ENCODE peak calls at places on chromosomes 11 and 22, in five cellular contexts. N, H, M, D and K are unnamed samples.
A peak's percentile ranks its signal among the peaks of the same experiment; 100 is the strongest.

GRCh38 chr11:80023416-80023815 is 582.6 kb upstream of the TENM4 start:
- DNase-seq in D (no peak), N (no peak), M (no peak), H (no peak), K (no peak)

GRCh38 chr11:115257286-115258077 is 246.7 kb downstream of the CADM1 start:
- DNase-seq in D (no peak), M (no peak), H (peak; percentile 75), N (no peak), K (no peak)

GRCh38 chr11:102253018-102253775 is 64.1 kb upstream of the BIRC3 start:
- DNase-seq in N (no peak), D (no peak), H (peak; percentile 29), M (no peak), K (no peak)

GRCh38 chr11:8356731-8357504 is 93.2 kb upstream of the LMO1 start:
- DNase-seq in N (peak; percentile 23), D (no peak), M (no peak), H (no peak), K (no peak)

GRCh38 chr11:110287537-110287936 is 8.9 kb downstream of the RDX start:
- DNase-seq in H (no peak), M (no peak), N (no peak), D (no peak), K (no peak)

GRCh38 chr22:25518000-25518663 is 46.3 kb upstream of the GRK3 start:
- DNase-seq in N (no peak), H (no peak), D (no peak), M (no peak), K (no peak)

GRCh38 chr11:64925536-64926449 is 1.3 kb downstream of the PPP2R5B start:
- DNase-seq in M (no peak), H (no peak), N (no peak), D (no peak), K (no peak)

GRCh38 chr22:29206372-29207230 is 905 bp downstream of the EMID1 start:
- DNase-seq in M (no peak), H (no peak), N (no peak), D (no peak), K (no peak)

GRCh38 chr22:34975721-34976120 is 90.2 kb upstream of the ISX start:
- DNase-seq in M (no peak), H (peak; percentile 60), D (no peak), N (no peak), K (no peak)

GRCh38 chr11:93591247-93591898 is 48.2 kb upstream of the SMCO4 start:
- DNase-seq in H (no peak), D (peak; percentile 19), N (peak; percentile 7), M (no peak), K (no peak)

GRCh38 chr11:77065878-77066228 is 918 bp upstream of the CAPN5 start:
- DNase-seq in N (peak; percentile 86), H (peak; percentile 42), M (peak; percentile 41), D (no peak), K (no peak)

GRCh38 chr22:24190159-24190540 is 8.9 kb downstream of the SUSD2 start:
- DNase-seq in N (no peak), H (no peak), D (no peak), M (no peak), K (no peak)
- TF ChIP-seq CTCF in N (no peak), H (no peak), D (no peak), M (no peak), K (no peak)

GRCh38 chr22:38108561-38109319 is 1.7 kb downstream of the BAIAP2L2 start:
- DNase-seq in H (no peak), D (no peak), M (no peak), N (no peak), K (no peak)
- TF ChIP-seq CTCF in H (no peak), D (no peak), M (no peak), N (no peak), K (no peak)

GRCh38 chr11:60318726-60319125 is 8.3 kb upstream of the MS4A6E start:
- DNase-seq in M (no peak), D (no peak), H (no peak), N (no peak), K (no peak)

GRCh38 chr11:60315866-60316265 is 11.2 kb upstream of the MS4A6E start:
- DNase-seq in D (no peak), H (no peak), N (no peak), M (no peak), K (no peak)

GRCh38 chr11:60326955-60327354 is at the start of gene MS4A6E:
- DNase-seq in M (no peak), H (no peak), N (no peak), D (no peak), K (no peak)

GRCh38 chr11:60316317-60316716 is 10.7 kb upstream of the MS4A6E start:
- DNase-seq in M (no peak), N (no peak), D (no peak), H (no peak), K (no peak)

DNA sequence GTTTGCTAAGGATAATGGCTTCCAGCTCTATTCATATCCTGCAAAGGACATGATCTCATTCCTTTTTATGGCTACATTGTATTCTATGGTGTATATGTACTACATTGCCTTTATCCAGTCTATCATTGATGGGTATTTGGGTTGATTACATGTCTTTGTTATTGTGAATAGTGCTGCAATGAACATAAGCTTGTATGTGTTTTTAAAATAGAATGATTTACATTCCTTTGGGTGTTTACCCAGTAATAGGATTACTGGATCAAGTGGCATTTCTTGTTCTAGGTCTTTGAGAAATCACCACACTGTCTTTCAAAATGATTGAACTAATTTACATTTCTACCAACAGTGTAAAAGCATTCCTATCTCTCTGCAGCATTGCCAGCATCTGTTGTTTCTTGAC is 6.0 kb upstream of the MS4A6E start:
- DNase-seq in H (no peak), M (no peak), N (no peak), D (no peak), K (no peak)
- TF ChIP-seq CTCF in H (no peak), M (no peak), N (no peak), D (no peak), K (no peak)

GRCh38 chr22:31752096-31752847 is 1.5 kb upstream of the DEPDC5 start:
- DNase-seq in N (no peak), H (no peak), M (no peak), D (no peak), K (no peak)

GRCh38 chr22:31747441-31747840 is 2.5 kb downstream of the PRR14L start:
- DNase-seq in D (no peak), H (no peak), M (no peak), N (no peak), K (no peak)

GRCh38 chr22:31750365-31751284 is 693 bp upstream of the PRR14L start:
- DNase-seq in D (no peak), M (no peak), N (no peak), H (no peak), K (no peak)

GRCh38 chr22:31748490-31748889 is 1.4 kb downstream of the PRR14L start:
- DNase-seq in D (no peak), N (peak; percentile 34), M (no peak), H (peak; percentile 24), K (no peak)

GRCh38 chr22:31749636-31750364 is at the start of gene PRR14L:
- DNase-seq in D (peak; percentile 91), H (peak; percentile 99), M (peak; percentile 99), N (peak; percentile 98), K (peak; percentile 96)
- TF ChIP-seq CTCF in D (peak; percentile 2), H (peak; percentile 29), M (no peak), N (no peak), K (no peak)

DNA sequence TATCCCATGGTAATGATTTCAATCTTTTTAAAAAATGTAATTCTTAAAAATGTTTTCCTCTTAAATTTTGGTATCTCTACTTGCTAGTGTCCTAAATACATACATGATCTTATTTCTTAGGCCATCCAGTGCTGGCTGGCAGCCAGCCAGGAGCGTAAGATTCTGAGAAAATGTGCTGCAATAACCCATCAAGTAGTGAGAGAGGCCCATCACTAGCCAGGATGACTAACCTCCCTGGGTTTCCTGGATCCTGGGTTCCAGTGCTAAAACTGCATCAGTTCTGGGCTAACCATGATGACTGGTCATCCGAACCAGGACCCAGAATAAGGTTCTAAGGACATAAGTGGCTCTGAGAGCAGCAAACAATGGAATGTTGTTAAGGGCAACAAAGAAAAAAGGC is 15.7 kb upstream of the UCP3 start:
- DNase-seq in N (peak; percentile 88), M (no peak), D (no peak), H (no peak), K (no peak)
- TF ChIP-seq CTCF in N (no peak), M (no peak), D (no peak), H (no peak), K (no peak)

GRCh38 chr11:2694495-2694894 is 5.3 kb downstream of the KCNQ1OT1 start:
- DNase-seq in H (no peak), D (no peak), N (no peak), M (no peak), K (no peak)

GRCh38 chr11:2691991-2692841 is 7.6 kb downstream of the KCNQ1OT1 start:
- DNase-seq in N (no peak), M (no peak), H (peak; percentile 67), D (no peak), K (no peak)

GRCh38 chr11:2694995-2695939 is 4.5 kb downstream of the KCNQ1OT1 start:
- DNase-seq in M (no peak), N (no peak), D (no peak), H (no peak), K (no peak)

GRCh38 chr11:2693271-2693833 is 6.4 kb downstream of the KCNQ1OT1 start:
- DNase-seq in M (no peak), N (no peak), D (no peak), H (peak; percentile 98), K (no peak)

GRCh38 chr11:2693851-2694261 is 5.9 kb downstream of the KCNQ1OT1 start:
- DNase-seq in M (no peak), H (peak; percentile 56), N (peak; percentile 17), D (no peak), K (no peak)
- TF ChIP-seq CTCF in M (no peak), H (peak; percentile 23), N (no peak), D (no peak), K (no peak)

GRCh38 chr22:24437820-24438328 is 10.5 kb downstream of the ADORA2A start:
- DNase-seq in M (no peak), N (peak; percentile 45), H (no peak), D (no peak), K (no peak)
- TF ChIP-seq CTCF in M (peak; percentile 12), N (peak; percentile 22), H (peak; percentile 18), D (peak; percentile 33), K (no peak)

DNA sequence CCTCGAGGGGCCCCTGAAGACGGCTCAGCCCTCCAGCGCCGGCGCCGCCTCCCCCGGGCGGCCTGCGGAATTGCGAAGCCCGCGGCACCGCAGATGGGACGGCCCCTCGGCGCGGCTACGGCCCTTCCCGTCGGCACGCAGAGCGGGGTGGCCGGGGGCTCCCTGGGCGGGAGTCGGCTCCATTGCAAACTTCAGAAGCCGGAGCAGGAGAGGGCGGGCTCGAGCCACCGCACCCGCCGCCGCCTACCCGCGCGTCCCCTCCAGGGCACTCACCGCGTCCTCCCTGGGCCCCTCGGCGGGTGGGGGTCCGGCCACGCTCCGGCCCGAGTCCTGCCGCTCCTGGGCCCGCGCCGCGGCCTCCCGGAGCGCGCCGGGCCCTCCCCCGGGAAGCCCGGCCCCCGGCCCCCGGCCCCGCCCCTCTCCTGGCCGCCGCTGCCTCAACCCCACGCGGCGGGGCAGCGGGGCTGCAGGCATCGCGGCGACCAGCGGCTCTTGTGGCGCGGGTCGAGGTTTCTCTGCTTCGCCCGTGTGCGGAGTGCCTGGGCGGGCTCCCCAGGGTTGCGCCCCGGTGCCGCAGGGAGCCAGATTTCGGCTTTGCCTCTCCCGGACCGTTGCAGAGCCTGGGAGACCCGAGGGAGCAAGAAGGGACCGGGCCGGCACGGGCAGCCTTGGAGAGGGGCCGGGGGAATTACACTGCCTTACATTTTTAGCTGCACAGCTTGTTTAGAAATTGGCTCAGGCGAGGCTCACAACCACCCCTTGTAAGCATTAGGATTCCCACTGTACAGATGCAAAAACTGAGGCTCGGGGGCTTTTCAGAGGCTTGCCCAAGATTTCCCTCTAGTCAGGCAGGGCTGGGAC is at the start of gene PACSIN3:
- DNase-seq in N (peak; percentile 70), H (peak; percentile 62), M (peak; percentile 43), D (no peak), K (peak; percentile 55)
- TF ChIP-seq CTCF in N (no peak), H (no peak), M (no peak), D (no peak), K (no peak)